ENCODE peak calls at places on chromosomes 5 and 9, in seven cellular contexts. G is activated CD8-positive, alpha-beta T cell treated with anti-CD3 and anti-CD28 coated beads for 36 hours; N is fibroblast of mammary gland; F is endothelial cell; K is AG04450; T is mesothelial cell of epicardium; Y is CD4-positive, alpha-beta T cell. R is an unnamed sample.

GRCh38 chr9:133780404-133780945 is 42.3 kb upstream of the SARDH start:
- DNase-seq in G (no peak), N (no peak), F (no peak), K (no peak), T (no peak), Y (no peak), R (no peak)

GRCh38 chr5:78547171-78547570 is 101.4 kb downstream of the LHFPL2 start:
- DNase-seq in G (no peak), N (peak; percentile 75), F (no peak), K (no peak), T (no peak), Y (no peak), R (no peak)

GRCh38 chr9:10331157-10331556 is 281.6 kb downstream of the PTPRD start:
- DNase-seq in G (no peak), N (no peak), F (no peak), K (no peak), T (no peak), Y (no peak), R (no peak)

GRCh38 chr5:76953551-76954382 is 922 bp downstream of the CRHBP start:
- DNase-seq in G (no peak), N (no peak), F (peak; percentile 40), K (no peak), T (peak; percentile 47), Y (no peak), R (peak; percentile 63)

GRCh38 chr5:173618927-173619519 is 2.6 kb upstream of the BOD1 start:
- DNase-seq in G (peak; percentile 56), N (peak; percentile 62), F (peak; percentile 59), K (no peak), T (no peak), Y (peak; percentile 26), R (no peak)

GRCh38 chr5:121748690-121749089 is 103.0 kb upstream of the FTMT start:
- DNase-seq in G (no peak), N (no peak), F (no peak), K (no peak), T (no peak), Y (no peak), R (no peak)

GRCh38 chr5:40503438-40503837 is 176.3 kb upstream of the PTGER4 start:
- DNase-seq in G (peak; percentile 81), N (no peak), F (no peak), K (no peak), T (no peak), Y (no peak), R (no peak)

GRCh38 chr5:74919487-74919886 is 53.3 kb upstream of the FAM169A start:
- DNase-seq in G (peak; percentile 8), N (peak; percentile 74), F (no peak), K (peak; percentile 18), T (no peak), Y (no peak), R (no peak)

GRCh38 chr9:33778700-33779351 is 16.5 kb upstream of the PRSS3 start:
- DNase-seq in G (peak; percentile 67), N (peak; percentile 64), F (peak; percentile 54), K (no peak), T (peak; percentile 44), Y (peak; percentile 21), R (no peak)

GRCh38 chr9:88973281-88974045 is 17.8 kb upstream of the S1PR3 start:
- DNase-seq in G (no peak), N (no peak), F (no peak), K (no peak), T (no peak), Y (no peak), R (peak; percentile 43)

GRCh38 chr9:18594837-18595236 is 120.9 kb downstream of the ADAMTSL1 start:
- DNase-seq in G (no peak), N (peak; percentile 58), F (no peak), K (no peak), T (no peak), Y (no peak), R (no peak)

GRCh38 chr5:14168793-14169262 is 25.7 kb downstream of the TRIO start:
- DNase-seq in G (no peak), N (no peak), F (no peak), K (no peak), T (no peak), Y (no peak), R (no peak)
- TF ChIP-seq CTCF in G (no peak), N (no peak), F (no peak), K (no peak), T (no peak), Y (no peak), R (no peak)

GRCh38 chr5:32254987-32255900 is 57.5 kb downstream of the MTMR12 start:
- DNase-seq in G (no peak), N (peak; percentile 78), F (no peak), K (no peak), T (no peak), Y (no peak), R (no peak)

GRCh38 chr5:32244017-32244416 is 68.7 kb downstream of the MTMR12 start:
- DNase-seq in G (no peak), N (no peak), F (no peak), K (no peak), T (no peak), Y (no peak), R (no peak)

GRCh38 chr5:32245742-32246141 is 67.0 kb downstream of the MTMR12 start:
- DNase-seq in G (no peak), N (no peak), F (no peak), K (no peak), T (no peak), Y (no peak), R (no peak)

GRCh38 chr5:32251864-32252458 is 60.8 kb downstream of the MTMR12 start:
- DNase-seq in G (no peak), N (no peak), F (no peak), K (no peak), T (no peak), Y (no peak), R (no peak)

GRCh38 chr5:32249668-32250067 is 63.1 kb downstream of the MTMR12 start:
- DNase-seq in G (no peak), N (no peak), F (no peak), K (no peak), T (no peak), Y (no peak), R (no peak)
- TF ChIP-seq CTCF in G (no peak), N (no peak), F (no peak), K (no peak), T (no peak), Y (no peak), R (no peak)

DNA sequence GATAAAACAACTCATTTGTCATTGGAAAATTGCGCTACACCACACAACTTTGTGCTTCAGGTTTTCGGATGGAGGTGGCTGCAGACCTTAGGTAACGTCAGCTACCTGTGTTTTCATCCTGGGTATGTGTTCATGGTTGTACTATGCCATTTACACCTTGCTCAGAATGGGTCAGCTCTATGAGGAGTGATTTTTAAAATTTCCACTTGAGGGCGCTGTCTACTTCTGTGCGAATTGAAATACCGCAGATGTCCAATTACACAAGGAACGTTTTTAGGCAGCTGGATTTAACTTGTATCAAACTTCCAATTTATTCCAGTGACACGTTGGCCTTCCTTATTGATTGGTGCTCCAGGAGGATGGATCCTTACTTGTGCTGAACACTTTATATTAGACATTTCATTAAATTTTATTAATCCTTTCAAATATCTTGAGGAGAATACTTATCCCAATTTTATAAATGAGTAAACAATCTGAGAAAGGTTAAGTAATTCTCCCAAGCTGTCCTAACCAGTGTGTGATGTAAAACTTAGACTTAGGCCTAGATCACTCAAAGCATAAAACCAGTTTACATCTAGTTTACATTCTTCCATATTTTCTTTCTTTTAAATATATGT is 23.4 kb downstream of the DMRTA1 start:
- DNase-seq in G (peak; percentile 28), N (peak; percentile 44), F (peak; percentile 58), K (no peak), T (peak; percentile 38), Y (no peak), R (peak; percentile 17)
- TF ChIP-seq CTCF in G (peak; percentile 69), N (peak; percentile 87), F (peak; percentile 92), K (peak; percentile 71), T (peak; percentile 77), Y (no peak), R (peak; percentile 89)

GRCh38 chr5:1784197-1785050 is 15.2 kb downstream of the MRPL36 start:
- DNase-seq in G (no peak), N (no peak), F (no peak), K (no peak), T (no peak), Y (no peak), R (peak; percentile 4)

GRCh38 chr5:1782385-1783213 is 17.0 kb downstream of the MRPL36 start:
- DNase-seq in G (no peak), N (no peak), F (no peak), K (no peak), T (no peak), Y (no peak), R (no peak)

GRCh38 chr5:1781726-1782384 is 17.8 kb downstream of the MRPL36 start:
- DNase-seq in G (no peak), N (no peak), F (no peak), K (no peak), T (no peak), Y (no peak), R (no peak)

GRCh38 chr5:1785062-1785461 is 14.6 kb downstream of the MRPL36 start:
- DNase-seq in G (no peak), N (no peak), F (no peak), K (no peak), T (no peak), Y (no peak), R (no peak)

GRCh38 chr5:1783214-1783551 is 16.5 kb downstream of the MRPL36 start:
- DNase-seq in G (peak; percentile 39), N (no peak), F (no peak), K (no peak), T (no peak), Y (no peak), R (no peak)
- TF ChIP-seq CTCF in G (no peak), N (no peak), F (no peak), K (no peak), T (no peak), Y (no peak), R (no peak)

GRCh38 chr5:68055686-68056085 is 159.9 kb upstream of the PIK3R1 start:
- DNase-seq in G (no peak), N (no peak), F (no peak), K (no peak), T (no peak), Y (no peak), R (no peak)
- TF ChIP-seq CTCF in G (no peak), N (no peak), F (peak; percentile 63), K (peak; percentile 6), T (peak; percentile 45), Y (no peak), R (peak; percentile 38)